ENCODE peak calls at places on chromosome 22, in four cellular contexts. V is K562, R is H1, A is HepG2. L is an unnamed sample.

GRCh38 chr22:27308513-27308912 is 493.0 kb downstream of the MN1 start:
- DNase-seq in V (no peak), R (no peak), A (no peak), L (no peak)

GRCh38 chr22:47571616-47572015 is 809.2 kb downstream of the TBC1D22A start:
- DNase-seq in V (no peak), A (no peak), R (no peak), L (no peak)

GRCh38 chr22:48258108-48258705 is 1495.8 kb downstream of the TBC1D22A start:
- DNase-seq in V (no peak), A (no peak), R (no peak), L (no peak)

GRCh38 chr22:22061085-22062077 is 78.8 kb upstream of the TOP3B start:
- DNase-seq in R (no peak), A (peak; percentile 83), V (peak; percentile 47), L (peak; percentile 6)

GRCh38 chr22:22802346-22802970 is 85.2 kb upstream of the IGLL5 start:
- DNase-seq in A (no peak), V (peak; percentile 84), R (no peak), L (no peak)

GRCh38 chr22:35621446-35621845 is 4.3 kb upstream of the MB start:
- DNase-seq in V (no peak), A (no peak), R (no peak), L (no peak)

GRCh38 chr22:24436553-24436952 is 9.2 kb downstream of the ADORA2A start:
- DNase-seq in A (no peak), R (no peak), V (no peak), L (no peak)

GRCh38 chr22:44727148-44727547 is 25.1 kb downstream of the PRR5 start:
- DNase-seq in A (no peak), V (no peak), R (no peak), L (no peak)

GRCh38 chr22:47782461-47783075 is 1020.1 kb downstream of the TBC1D22A start:
- DNase-seq in A (no peak), R (no peak), V (no peak), L (no peak)

GRCh38 chr22:23385301-23386244 is 194.5 kb downstream of the IGLL1 start:
- DNase-seq in R (peak; percentile 80), V (peak; percentile 74), A (peak; percentile 59), L (peak; percentile 79)

GRCh38 chr22:23066200-23067022 is 3.9 kb upstream of the GNAZ start:
- DNase-seq in R (no peak), A (no peak), V (no peak), L (no peak)

GRCh38 chr22:48511211-48511610 is 1316.5 kb downstream of the BRD1 start:
- DNase-seq in A (no peak), R (no peak), V (no peak), L (no peak)

GRCh38 chr22:37806409-37807338 is 1.1 kb upstream of the GCAT start:
- DNase-seq in R (no peak), A (peak; percentile 34), V (peak; percentile 64), L (no peak)
- H3K4me3 ChIP-seq in R (peak overlapping the region; percentile 79), A (peak overlapping the region; percentile 78), V (peak overlapping the region; percentile 64), L (peak overlapping the region; percentile 69)

DNA sequence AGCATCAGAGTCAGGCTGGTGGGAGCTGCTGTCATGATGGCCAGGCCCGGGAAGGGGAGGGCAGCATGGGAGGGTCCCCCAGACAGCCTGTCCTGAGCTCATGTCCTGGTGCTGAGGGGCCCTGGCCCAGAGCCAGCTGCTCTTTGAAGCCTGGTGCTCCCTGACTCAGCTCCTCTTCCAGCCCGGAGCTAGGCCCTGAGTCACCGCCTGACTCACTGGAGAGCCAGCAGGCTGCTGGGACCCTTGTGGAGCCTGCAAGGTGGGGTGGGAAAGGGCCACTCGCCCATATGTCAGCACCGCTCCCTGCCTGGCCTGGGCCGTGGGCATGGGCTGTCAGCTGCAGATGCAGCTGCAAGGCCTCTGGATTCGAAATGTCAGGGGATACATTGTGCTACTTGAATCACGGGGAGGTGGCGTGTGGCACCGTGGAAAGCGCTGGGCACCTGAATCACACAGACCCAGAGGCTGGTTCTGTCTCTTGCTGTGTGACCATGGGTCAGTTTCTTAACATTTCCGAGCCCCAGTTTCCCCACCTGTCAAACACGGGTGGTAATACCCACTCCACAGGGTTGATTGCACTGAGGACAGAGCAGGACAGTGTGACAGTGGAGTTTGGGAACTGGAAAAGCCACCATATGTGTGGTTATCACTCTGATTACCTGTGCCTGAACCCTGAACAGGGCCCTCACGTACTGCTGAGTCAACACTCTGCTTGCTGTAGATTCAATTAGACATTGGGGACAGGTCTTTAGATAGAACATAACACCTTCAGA is 4.4 kb downstream of the CACNA1I start:
- DNase-seq in R (no peak), V (peak; percentile 80), A (peak; percentile 28), L (peak; percentile 78)
- TF ChIP-seq PHF8 in R (no peak), V (no peak), A (no peak), L (no peak)

GRCh38 chr22:50169774-50170341 is 673 bp upstream of the PANX2 start:
- DNase-seq in A (no peak), R (no peak), V (peak; percentile 84), L (no peak)

GRCh38 chr22:50170453-50171318 is at the start of gene PANX2:
- DNase-seq in R (no peak), A (no peak), V (no peak), L (no peak)

GRCh38 chr22:50171965-50172421 is 1.5 kb downstream of the PANX2 start:
- DNase-seq in V (no peak), A (peak; percentile 80), R (no peak), L (no peak)

GRCh38 chr22:50173221-50173982 is 2.9 kb downstream of the PANX2 start:
- DNase-seq in V (no peak), A (no peak), R (no peak), L (no peak)

GRCh38 chr22:50171319-50171964 is 911 bp downstream of the PANX2 start:
- DNase-seq in A (no peak), V (no peak), R (no peak), L (no peak)
- H3K4me3 ChIP-seq in A (no peak overlapping the region), V (peak overlapping the region; percentile 40), R (peak overlapping the region; percentile 67), L (peak overlapping the region; percentile 81)

GRCh38 chr22:42716649-42717127 is 4.0 kb downstream of the A4GALT start:
- DNase-seq in V (no peak), R (no peak), A (no peak), L (no peak)
- TF ChIP-seq PHF8 in V (no peak), R (no peak), A (no peak), L (no peak)

GRCh38 chr22:39996732-39997131 is 2.0 kb downstream of the FAM83F start:
- DNase-seq in V (no peak), A (no peak), R (no peak), L (no peak)

GRCh38 chr22:39992088-39992826 is 2.5 kb upstream of the FAM83F start:
- DNase-seq in V (no peak), A (no peak), R (no peak), L (no peak)

GRCh38 chr22:39995346-39996252 is 845 bp downstream of the FAM83F start:
- DNase-seq in V (no peak), A (no peak), R (no peak), L (no peak)

GRCh38 chr22:39994046-39994565 is 648 bp upstream of the FAM83F start:
- DNase-seq in V (peak; percentile 66), A (no peak), R (no peak), L (no peak)

DNA sequence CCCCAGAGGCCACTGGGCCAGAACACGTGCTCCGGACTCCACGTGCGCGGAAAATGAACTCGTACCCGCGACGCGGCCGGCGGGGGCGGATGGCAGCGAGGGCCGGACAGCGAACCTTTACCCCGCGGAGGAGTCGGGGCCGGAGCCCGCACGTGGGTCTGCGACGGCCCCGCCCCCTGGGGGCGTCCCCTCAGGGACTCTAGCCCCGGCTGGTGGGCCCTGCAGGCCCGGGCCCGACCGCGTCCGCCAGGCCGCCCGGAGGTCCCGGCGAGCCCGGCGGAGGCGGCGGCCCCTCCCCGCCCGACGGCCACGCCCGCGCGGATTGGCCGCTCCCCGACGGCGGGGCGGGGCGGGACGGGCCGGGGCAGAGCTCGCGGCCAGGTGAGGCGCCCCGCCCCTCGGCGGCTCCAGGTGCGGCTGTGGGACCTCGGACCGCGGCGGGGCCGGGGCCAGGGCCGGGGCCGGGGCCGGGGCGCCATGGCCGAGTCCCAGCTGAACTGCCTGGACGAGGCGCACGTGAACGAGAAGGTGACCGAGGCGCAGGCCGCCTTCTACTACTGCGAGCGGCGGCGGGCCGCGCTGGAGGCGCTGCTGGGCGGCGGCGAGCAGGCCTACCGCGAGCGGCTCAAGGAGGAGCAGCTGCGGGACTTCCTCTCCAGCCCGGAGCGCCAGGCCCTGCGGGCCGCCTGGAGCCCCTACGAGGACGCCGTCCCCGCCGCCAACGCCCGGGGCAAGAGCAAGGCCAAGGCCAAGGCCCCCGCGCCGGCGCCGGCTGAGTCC is at the start of gene FAM83F:
- DNase-seq in A (no peak), R (no peak), V (no peak), L (no peak)
- H3K4me3 ChIP-seq in A (no peak within 1 kb of the TSS), R (peak within 1 kb of the TSS; percentile 73), V (no peak within 1 kb of the TSS), L (no peak within 1 kb of the TSS)

DNA sequence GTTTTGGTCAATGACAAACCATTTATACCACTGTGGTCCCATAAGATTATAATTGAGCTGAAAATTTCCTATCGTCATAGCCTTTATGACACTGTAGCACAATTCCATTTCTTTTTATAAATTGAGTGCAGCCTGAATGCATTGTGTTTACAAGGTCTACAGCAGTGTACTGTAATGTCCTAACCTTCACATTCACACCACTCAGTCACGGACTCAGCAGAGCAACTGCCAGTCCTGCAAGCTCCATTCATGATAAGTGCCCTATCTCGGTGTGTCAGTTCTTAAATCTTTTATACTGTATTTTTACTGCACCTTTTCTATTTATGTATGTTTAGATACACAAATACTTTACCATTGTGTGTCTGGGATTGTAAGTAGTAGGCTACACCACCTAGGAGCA is 55.2 kb upstream of the SLC25A18 start:
- DNase-seq in R (no peak), V (no peak), A (no peak), L (no peak)
- TF ChIP-seq PHF8 in R (no peak), V (no peak), A (no peak), L (no peak)

DNA sequence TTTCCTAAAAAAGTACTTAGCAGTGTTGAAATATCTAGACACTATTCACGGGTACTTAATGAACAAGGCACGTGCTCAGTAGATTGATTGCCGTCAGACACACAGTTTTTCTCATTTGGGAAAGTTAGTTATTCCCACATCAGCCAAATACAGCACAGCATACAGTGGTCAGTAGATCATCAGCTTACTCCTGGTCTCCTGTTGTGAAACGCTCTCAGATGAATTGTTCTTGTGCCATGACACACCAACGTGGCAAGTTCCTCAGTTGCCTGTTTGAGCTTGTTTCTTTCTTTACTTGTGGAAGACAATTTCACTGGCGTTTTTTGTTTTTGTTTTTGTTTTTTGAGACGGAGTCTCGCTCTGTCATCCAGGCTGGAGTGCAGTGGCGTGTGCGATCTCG is 8.6 kb downstream of the TAB1 start:
- DNase-seq in V (no peak), R (no peak), A (no peak), L (no peak)
- H3K4me3 ChIP-seq in V (no peak overlapping the region), R (no peak overlapping the region), A (no peak overlapping the region), L (no peak overlapping the region)

GRCh38 chr22:30582788-30583575 is 8.5 kb upstream of the GAL3ST1 start:
- DNase-seq in A (no peak), R (no peak), V (no peak), L (no peak)
- TF ChIP-seq PHF8 in A (no peak), R (no peak), V (no peak), L (no peak)

GRCh38 chr22:46007848-46008261 is 30.9 kb upstream of the WNT7B start:
- DNase-seq in V (no peak), R (no peak), A (no peak), L (no peak)
- H3K4me3 ChIP-seq in V (no peak overlapping the region), R (no peak overlapping the region), A (no peak overlapping the region), L (no peak overlapping the region)

L was measured in A549.